ENCODE peak calls at places on chromosomes 1 and 21, in six cellular contexts. C, W, E, Q, L and X are unnamed samples. For H3K4me1, the result is how much of the 10 kb centered on the place peaks cover.

GRCh38 chr1:150692720-150693119 is 4.2 kb downstream of the GOLPH3L start:
- DNase-seq in C (no peak), W (no peak), E (no peak), Q (no peak), L (no peak), X (no peak)

GRCh38 chr1:152112101-152112884 is 3.0 kb downstream of the TCHH start:
- DNase-seq in C (peak), W (no peak), E (no peak), Q (peak), L (no peak), X (no peak)

GRCh38 chr1:20439282-20439681 is 46.7 kb downstream of the CAMK2N1 start:
- DNase-seq in C (no peak), W (no peak), E (no peak), Q (peak), L (no peak), X (no peak)

GRCh38 chr21:31886896-31887595 is 14.2 kb downstream of the HUNK start:
- DNase-seq in C (no peak), W (no peak), E (no peak), Q (peak), L (no peak), X (no peak)

GRCh38 chr1:17214876-17215544 is 10.1 kb downstream of the PADI1 start:
- DNase-seq in C (no peak), W (no peak), E (no peak), Q (no peak), L (no peak), X (no peak)

GRCh38 chr1:19664453-19665043 is at the start of gene HTR6:
- DNase-seq in C (no peak), W (no peak), E (no peak), Q (peak), L (no peak), X (no peak)

GRCh38 chr1:234486858-234487830 is 8.2 kb upstream of the TARBP1 start:
- DNase-seq in C (no peak), W (peak), E (no peak), Q (peak), L (no peak), X (no peak)

GRCh38 chr1:37258068-37258467 is 216.3 kb upstream of the ZC3H12A start:
- DNase-seq in C (no peak), W (no peak), E (no peak), Q (no peak), L (no peak), X (no peak)

GRCh38 chr1:60066001-60066400 is 7.6 kb downstream of the C1orf87 start:
- DNase-seq in C (no peak), W (no peak), E (no peak), Q (peak), L (no peak), X (no peak)

GRCh38 chr1:22611530-22611947 is 24.9 kb upstream of the C1QA start:
- DNase-seq in C (no peak), W (peak), E (no peak), Q (peak), L (peak), X (no peak)

GRCh38 chr1:115323366-115324004 is 14.6 kb downstream of the NGF start:
- DNase-seq in C (no peak), W (no peak), E (peak), Q (peak), L (no peak), X (no peak)

GRCh38 chr1:36775716-36776115 is 258.6 kb downstream of the GRIK3 start:
- DNase-seq in C (no peak), W (no peak), E (no peak), Q (no peak), L (no peak), X (no peak)

GRCh38 chr1:152182431-152182830 is 23.4 kb upstream of the RPTN start:
- DNase-seq in C (no peak), W (no peak), E (no peak), Q (peak), L (no peak), X (no peak)

DNA sequence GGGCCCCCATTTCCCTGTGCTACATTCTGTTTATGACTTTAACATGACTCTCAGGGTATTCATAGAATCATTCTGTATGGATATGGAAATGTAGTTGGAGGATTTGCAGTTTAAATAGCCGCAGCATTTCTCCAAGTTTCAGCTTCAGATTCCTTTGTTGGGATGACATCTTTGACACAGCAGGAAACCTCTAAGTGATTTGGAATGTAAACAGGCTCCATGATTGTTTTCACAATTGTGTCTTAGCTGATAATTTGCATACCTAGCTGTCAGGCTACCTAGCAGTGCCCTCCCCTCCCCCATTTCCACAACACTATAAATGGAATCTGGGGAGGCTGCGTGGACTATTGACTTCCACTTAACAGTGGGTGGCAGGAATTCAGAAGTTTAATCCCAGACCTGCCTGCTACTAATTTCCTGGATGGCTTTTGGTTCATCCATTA is 290.2 kb downstream of the HLX start:
- DNase-seq in C (no peak), W (no peak), E (no peak), Q (peak), L (no peak), X (no peak)
- H3K27ac ChIP-seq in C (no peak), W (no peak), E (no peak), Q (no peak), L (no peak), X (no peak)

DNA sequence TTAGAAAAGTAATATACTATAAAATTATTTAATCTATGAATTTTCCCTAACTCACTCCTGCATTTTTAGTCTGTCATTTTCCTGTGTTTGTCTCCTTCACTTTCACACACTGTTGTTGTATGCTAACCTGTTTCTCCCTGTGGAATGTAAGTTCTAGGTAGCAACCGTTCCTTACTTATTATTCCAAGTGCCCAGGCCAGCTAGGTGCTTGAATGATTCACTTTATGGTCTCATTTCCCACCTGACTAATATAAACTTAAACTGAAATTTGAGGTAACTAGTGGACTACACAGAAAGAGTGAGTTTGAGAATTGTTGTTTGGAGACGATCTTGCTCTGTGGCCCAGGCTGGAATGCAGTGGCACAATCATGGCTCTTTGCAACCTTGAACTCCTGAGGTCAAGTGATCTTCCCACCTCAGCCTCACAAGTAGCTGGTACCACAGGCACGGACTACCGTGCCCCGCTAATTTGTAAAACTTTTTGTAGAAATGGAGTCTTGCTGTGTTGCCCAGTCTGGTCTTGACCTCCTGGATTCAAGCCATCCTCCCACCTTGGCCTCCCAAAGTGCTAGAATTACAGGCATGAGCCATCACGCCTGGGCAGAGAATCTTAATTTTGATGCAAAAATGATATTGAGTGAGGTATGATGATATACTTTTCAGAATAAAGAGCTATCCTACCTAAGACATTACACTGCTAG is 1.9 kb downstream of the ZYG11B start:
- DNase-seq in C (no peak), W (no peak), E (no peak), Q (peak), L (no peak), X (no peak)
- H3K4me3 ChIP-seq in C (no peak), W (peak), E (peak), Q (peak), L (peak), X (no peak)

GRCh38 chr1:53705446-53706096 is 33.4 kb downstream of the GLIS1 start:
- DNase-seq in C (no peak), W (no peak), E (no peak), Q (no peak), L (no peak), X (no peak)

GRCh38 chr1:53704804-53705445 is 34.0 kb downstream of the GLIS1 start:
- DNase-seq in C (no peak), W (no peak), E (no peak), Q (no peak), L (no peak), X (no peak)

GRCh38 chr1:53704304-53704703 is 34.7 kb downstream of the GLIS1 start:
- DNase-seq in C (no peak), W (no peak), E (no peak), Q (no peak), L (no peak), X (no peak)

GRCh38 chr1:53702287-53702805 is 36.6 kb downstream of the GLIS1 start:
- DNase-seq in C (no peak), W (no peak), E (no peak), Q (no peak), L (no peak), X (no peak)

DNA sequence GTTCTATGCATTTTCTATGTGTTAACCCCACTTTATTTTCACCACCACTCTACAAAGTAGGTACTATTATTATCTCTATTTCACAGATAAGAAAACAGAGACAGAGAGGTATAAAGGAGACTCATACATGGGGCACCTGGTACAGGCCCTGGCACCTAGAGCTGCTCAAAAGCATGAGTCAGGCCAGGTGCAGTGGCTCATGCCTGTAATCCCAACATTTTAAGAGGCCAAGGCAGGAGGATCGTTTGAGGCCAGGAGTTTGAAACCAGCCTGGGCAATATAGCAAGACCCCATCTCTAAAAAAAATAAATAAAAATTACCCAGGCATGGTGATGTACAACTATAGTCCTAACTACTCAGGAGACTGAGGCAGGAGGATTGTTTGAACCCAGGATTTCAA is 35.8 kb downstream of the GLIS1 start:
- DNase-seq in C (no peak), W (no peak), E (no peak), Q (no peak), L (no peak), X (no peak)
- H3K4me1 ChIP-seq in C (under half), W (under half), E (under half), Q (under half), L (under half), X (under half)

GRCh38 chr21:17733209-17733608 is 85.9 kb downstream of the C21orf91 start:
- DNase-seq in C (no peak), W (no peak), E (no peak), Q (no peak), L (no peak), X (no peak)
- H3K27ac ChIP-seq in C (no peak), W (no peak), E (no peak), Q (no peak), L (no peak), X (no peak)

GRCh38 chr1:31795801-31796621 is 19.8 kb downstream of the SPOCD1 start:
- DNase-seq in C (no peak), W (no peak), E (no peak), Q (peak), L (peak), X (no peak)
- H3K4me3 ChIP-seq in C (no peak), W (no peak), E (no peak), Q (peak), L (no peak), X (no peak)

GRCh38 chr1:112536561-112536960 is 27.8 kb downstream of the WNT2B start:
- DNase-seq in C (no peak), W (no peak), E (no peak), Q (peak), L (no peak), X (no peak)
- H3K4me1 ChIP-seq in C (under half), W (under half), E (under half), Q (half or more), L (under half), X (under half)

GRCh38 chr1:87647436-87648177 is 318.9 kb downstream of the LMO4 start:
- DNase-seq in C (no peak), W (no peak), E (no peak), Q (no peak), L (no peak), X (no peak)
- H3K27ac ChIP-seq in C (no peak), W (no peak), E (no peak), Q (no peak), L (no peak), X (no peak)

GRCh38 chr1:213491468-213491867 is 440.4 kb downstream of the RPS6KC1 start:
- DNase-seq in C (no peak), W (no peak), E (no peak), Q (no peak), L (no peak), X (no peak)

GRCh38 chr1:213484333-213484732 is 433.3 kb downstream of the RPS6KC1 start:
- DNase-seq in C (no peak), W (no peak), E (no peak), Q (no peak), L (no peak), X (no peak)

GRCh38 chr1:213484758-213485157 is 433.7 kb downstream of the RPS6KC1 start:
- DNase-seq in C (no peak), W (no peak), E (no peak), Q (no peak), L (no peak), X (no peak)

GRCh38 chr1:213481395-213481794 is 430.4 kb downstream of the RPS6KC1 start:
- DNase-seq in C (no peak), W (no peak), E (no peak), Q (no peak), L (no peak), X (no peak)

GRCh38 chr1:213486488-213486887 is 435.4 kb downstream of the RPS6KC1 start:
- DNase-seq in C (no peak), W (no peak), E (no peak), Q (no peak), L (no peak), X (no peak)
- H3K4me3 ChIP-seq in C (no peak), W (no peak), E (no peak), Q (no peak), L (no peak), X (no peak)